ENCODE peak calls at places on chromosome X, in seven cellular contexts. C, O, B, M, F, U and L are unnamed samples.

GRCh38 chrX:23952984-23953907 is 45.4 kb downstream of the CXorf58 start:
- DNase-seq in C (no peak), O (no peak), B (no peak), U (no peak), F (no peak), M (no peak), L (no peak)

GRCh38 chrX:19225906-19226305 is 103.6 kb upstream of the ADGRG2 start:
- DNase-seq in B (no peak), O (no peak), F (no peak), C (no peak), U (no peak), M (no peak), L (no peak)

GRCh38 chrX:139864613-139865012 is 68.2 kb downstream of the ATP11C start:
- DNase-seq in B (no peak), C (no peak), M (no peak), U (no peak), O (no peak), F (no peak), L (no peak)

GRCh38 chrX:103774070-103774642 is 2.5 kb upstream of the PLP1 start:
- DNase-seq in M (no peak), U (no peak), C (no peak), O (no peak), B (no peak), F (no peak), L (peak)

GRCh38 chrX:1391707-1392375 is at the start of gene SLC25A6:
- DNase-seq in C (peak), B (peak), U (peak), M (peak), F (peak), O (peak), L (peak)

GRCh38 chrX:7270018-7270417 is 122.1 kb upstream of the PUDP start:
- DNase-seq in O (no peak), M (no peak), C (no peak), U (no peak), F (no peak), B (no peak), L (no peak)

GRCh38 chrX:66638591-66639500 is at the start of gene EDA2R:
- DNase-seq in C (no peak), M (peak), F (no peak), B (no peak), U (no peak), O (peak), L (peak)

GRCh38 chrX:20442597-20442996 is 175.9 kb upstream of the RPS6KA3 start:
- DNase-seq in M (peak), O (peak), C (peak), B (peak), F (peak), U (peak), L (peak)

GRCh38 chrX:126847143-126847542 is 27.6 kb downstream of the PRR32 start:
- DNase-seq in B (no peak), U (no peak), M (no peak), O (no peak), F (no peak), C (no peak), L (no peak)

GRCh38 chrX:78673256-78673655 is 14.1 kb upstream of the RTL3 start:
- DNase-seq in U (no peak), C (no peak), F (no peak), M (no peak), O (no peak), B (no peak), L (no peak)

DNA sequence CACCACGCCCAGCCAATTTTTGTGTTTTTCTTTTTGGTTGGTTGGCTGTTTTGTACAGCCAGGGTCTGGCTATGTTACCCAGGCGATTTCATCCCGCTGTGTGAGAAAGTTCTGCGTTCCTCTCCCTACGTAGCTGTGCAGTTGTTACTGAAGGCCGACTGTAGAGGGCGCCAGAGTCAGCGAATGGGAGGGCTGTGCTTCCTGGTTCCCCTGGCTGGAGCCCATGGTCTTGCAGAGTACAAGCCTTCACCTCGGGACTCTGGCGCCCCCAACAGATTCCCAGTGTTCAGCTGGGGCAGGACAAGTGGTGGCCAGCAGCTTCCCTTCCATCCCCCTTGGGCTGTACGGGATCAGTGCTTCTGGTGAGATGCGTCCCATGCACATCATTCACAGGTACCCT is 5.6 kb upstream of the CT45A1 start:
- DNase-seq in B (no peak), C (no peak), F (no peak), O (no peak), M (no peak), U (no peak), L (no peak)
- TF ChIP-seq CTCF in B (no peak), C (no peak), F (peak), O (peak), M (no peak), U (no peak), L (peak)

GRCh38 chrX:47179221-47179927 is 14.3 kb upstream of the UBA1 start:
- DNase-seq in M (no peak), U (peak), O (no peak), C (no peak), F (no peak), B (peak), L (no peak)
- TF ChIP-seq CTCF in M (no peak), U (no peak), O (no peak), C (no peak), F (no peak), B (no peak), L (no peak)

GRCh38 chrX:152658302-152658701 is 20.6 kb downstream of the GABRQ start:
- DNase-seq in C (no peak), M (no peak), O (no peak), U (no peak), F (no peak), B (no peak), L (no peak)
- TF ChIP-seq CTCF in C (no peak), M (no peak), O (no peak), U (no peak), F (no peak), B (no peak), L (no peak)

GRCh38 chrX:83658731-83659130 is 150.6 kb downstream of the POU3F4 start:
- DNase-seq in O (no peak), F (no peak), B (no peak), U (no peak), M (no peak), C (no peak), L (no peak)
- TF ChIP-seq CTCF in O (no peak), F (peak), B (no peak), U (no peak), M (no peak), C (no peak), L (no peak)

DNA sequence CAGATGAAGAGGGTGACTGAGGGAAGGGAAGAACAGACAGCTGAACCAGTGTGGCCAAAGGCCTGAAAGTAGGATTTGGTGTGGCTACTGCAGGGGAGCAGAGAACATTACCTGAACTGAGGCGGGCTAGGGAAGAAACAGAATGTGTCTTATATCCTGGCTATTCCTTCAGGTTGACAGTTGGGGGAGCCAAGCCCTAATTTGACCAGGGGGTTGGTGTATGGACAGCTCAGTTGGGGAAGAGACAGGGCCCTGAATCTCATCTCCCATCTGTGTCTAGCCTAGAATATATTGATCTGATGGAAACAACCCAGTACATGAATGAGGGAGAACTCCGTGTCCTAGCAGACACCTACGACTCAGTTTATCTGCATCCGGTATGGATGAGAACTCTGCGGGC is 4.2 kb downstream of the HDAC6 start:
- DNase-seq in B (no peak), F (no peak), C (no peak), O (no peak), U (no peak), M (no peak), L (no peak)
- TF ChIP-seq CTCF in B (no peak), F (no peak), C (no peak), O (no peak), U (no peak), M (no peak), L (no peak)

GRCh38 chrX:153816821-153817220 is 13.5 kb downstream of the PDZD4 start:
- DNase-seq in M (no peak), F (no peak), C (peak), U (no peak), B (no peak), O (no peak), L (no peak)
- TF ChIP-seq CTCF in M (no peak), F (no peak), C (no peak), U (no peak), B (no peak), O (no peak), L (peak)

GRCh38 chrX:154542723-154543424 is 3.8 kb downstream of the G6PD start:
- DNase-seq in O (no peak), C (no peak), B (no peak), M (peak), U (no peak), F (no peak), L (no peak)
- TF ChIP-seq CTCF in O (no peak), C (no peak), B (no peak), M (no peak), U (no peak), F (no peak), L (no peak)

GRCh38 chrX:71545364-71545763 is 12.5 kb downstream of the OGT start:
- DNase-seq in M (no peak), B (no peak), F (no peak), U (no peak), O (no peak), C (no peak), L (no peak)

GRCh38 chrX:71543316-71543715 is 10.4 kb downstream of the OGT start:
- DNase-seq in C (no peak), U (no peak), M (no peak), B (no peak), O (no peak), F (no peak), L (no peak)

GRCh38 chrX:71550578-71550977 is 17.7 kb downstream of the OGT start:
- DNase-seq in B (no peak), C (no peak), M (no peak), O (no peak), F (no peak), U (no peak), L (no peak)

GRCh38 chrX:71546879-71547278 is 14.0 kb downstream of the OGT start:
- DNase-seq in M (no peak), U (no peak), O (no peak), B (no peak), F (no peak), C (no peak), L (no peak)

DNA sequence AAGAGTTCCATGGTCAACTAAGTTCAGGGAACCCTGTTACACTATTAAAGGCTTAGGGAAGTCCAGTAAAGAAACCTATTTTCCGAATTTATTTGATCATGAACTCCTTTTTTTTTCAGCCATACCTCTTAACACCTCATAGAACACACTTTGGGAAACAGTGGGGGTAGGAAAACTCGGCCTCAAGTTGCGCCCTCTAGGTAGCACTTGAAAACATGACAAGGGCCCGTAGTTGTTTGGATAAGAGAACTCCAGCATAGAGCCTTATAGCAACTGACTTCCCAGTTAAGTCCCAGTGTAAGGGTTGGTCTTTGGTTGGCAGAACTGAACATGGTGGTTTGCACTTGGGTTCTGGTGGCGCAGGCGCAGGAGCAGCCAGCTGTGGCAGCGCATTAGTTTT is 14.4 kb downstream of the OGT start:
- DNase-seq in O (no peak), C (no peak), F (no peak), B (no peak), M (no peak), U (no peak), L (no peak)
- TF ChIP-seq CTCF in O (no peak), C (no peak), F (peak), B (no peak), M (no peak), U (no peak), L (no peak)

GRCh38 chrX:154382483-154383069 is 3.5 kb downstream of the EMD start:
- DNase-seq in U (no peak), B (no peak), C (no peak), M (no peak), O (no peak), F (no peak), L (no peak)

GRCh38 chrX:154380787-154381186 is 1.7 kb downstream of the EMD start:
- DNase-seq in U (no peak), B (no peak), M (no peak), C (no peak), F (no peak), O (no peak), L (no peak)

GRCh38 chrX:154381271-154381670 is 2.2 kb downstream of the EMD start:
- DNase-seq in M (no peak), F (no peak), O (no peak), U (no peak), C (no peak), B (no peak), L (no peak)

GRCh38 chrX:154383359-154384283 is 4.5 kb downstream of the EMD start:
- DNase-seq in U (no peak), M (no peak), O (no peak), F (no peak), B (no peak), C (no peak), L (no peak)

DNA sequence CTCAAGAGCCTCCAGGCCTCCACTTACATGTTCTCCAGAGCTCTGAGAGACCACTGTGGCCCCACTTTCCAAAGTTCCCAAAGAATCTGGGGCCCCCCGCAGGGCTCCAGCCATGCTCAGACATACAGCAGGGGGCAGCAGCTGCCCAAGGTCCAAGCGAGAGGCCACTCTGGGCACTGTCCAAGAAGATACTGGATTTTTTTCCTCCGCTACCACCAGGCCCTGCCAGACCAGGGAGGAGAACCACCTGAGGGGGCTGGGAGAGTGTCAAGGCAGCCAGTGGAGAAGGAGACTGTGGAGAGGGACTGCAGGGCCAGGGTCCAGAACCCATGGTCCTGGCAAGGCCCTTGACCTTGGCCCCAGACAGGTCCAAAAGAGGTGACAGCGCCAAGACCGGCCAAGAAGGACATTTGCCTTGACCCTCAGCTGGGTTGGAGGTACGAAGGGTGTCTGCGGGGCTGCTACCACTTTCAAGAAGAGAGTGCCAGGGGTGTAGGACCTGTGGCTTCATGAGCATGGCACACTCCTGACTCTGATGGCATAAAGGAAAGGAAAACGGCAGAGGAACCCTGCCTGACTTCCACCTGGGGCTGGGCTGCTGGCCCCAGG is 5.3 kb downstream of the EMD start:
- DNase-seq in B (no peak), F (no peak), M (no peak), O (no peak), U (no peak), C (no peak), L (no peak)
- TF ChIP-seq CTCF in B (peak), F (no peak), M (peak), O (peak), U (no peak), C (no peak), L (peak)